ENCODE peak calls at places on chromosomes 16 and 17, in six cellular contexts. One of them, this sample, is unnamed.

GRCh38 chr17:73394523-73395450 is 83.0 kb upstream of the CDC42EP4 start:
- DNase-seq in ovary: no peak
- DNase-seq in heart right ventricle: no peak
- DNase-seq in tibial artery: no peak
- DNase-seq in brain microvascular endothelial cell: no peak
- DNase-seq in dorsolateral prefrontal cortex: no peak
- DNase-seq in this sample: no peak

GRCh38 chr16:80623376-80623775 is 82.6 kb downstream of the DYNLRB2 start:
- DNase-seq in ovary: no peak
- DNase-seq in heart right ventricle: no peak
- DNase-seq in tibial artery: no peak
- DNase-seq in brain microvascular endothelial cell: peak; percentile 43
- DNase-seq in dorsolateral prefrontal cortex: no peak
- DNase-seq in this sample: peak; percentile 25

GRCh38 chr16:84084570-84085270 is 32.0 kb downstream of the MBTPS1 start:
- DNase-seq in ovary: peak; percentile 64
- DNase-seq in heart right ventricle: peak; percentile 43
- DNase-seq in tibial artery: no peak
- DNase-seq in brain microvascular endothelial cell: peak; percentile 43
- DNase-seq in dorsolateral prefrontal cortex: no peak
- DNase-seq in this sample: peak; percentile 64

GRCh38 chr16:87418644-87419043 is 26.5 kb downstream of the MAP1LC3B start:
- DNase-seq in ovary: no peak
- DNase-seq in heart right ventricle: no peak
- DNase-seq in tibial artery: no peak
- DNase-seq in brain microvascular endothelial cell: no peak
- DNase-seq in dorsolateral prefrontal cortex: no peak
- DNase-seq in this sample: no peak

GRCh38 chr17:29102046-29102445 is 59.1 kb downstream of the PIPOX start:
- DNase-seq in ovary: no peak
- DNase-seq in heart right ventricle: no peak
- DNase-seq in tibial artery: no peak
- DNase-seq in brain microvascular endothelial cell: no peak
- DNase-seq in dorsolateral prefrontal cortex: no peak
- DNase-seq in this sample: no peak

GRCh38 chr17:49132699-49133364 is at the start of gene B4GALNT2:
- DNase-seq in ovary: no peak
- DNase-seq in heart right ventricle: no peak
- DNase-seq in tibial artery: no peak
- DNase-seq in brain microvascular endothelial cell: no peak
- DNase-seq in dorsolateral prefrontal cortex: no peak
- DNase-seq in this sample: no peak

GRCh38 chr16:86016201-86016965 is 117.4 kb downstream of the IRF8 start:
- DNase-seq in ovary: no peak
- DNase-seq in heart right ventricle: no peak
- DNase-seq in tibial artery: peak; percentile 38
- DNase-seq in brain microvascular endothelial cell: peak; percentile 34
- DNase-seq in dorsolateral prefrontal cortex: no peak
- DNase-seq in this sample: peak; percentile 49

GRCh38 chr17:72985882-72986720 is 106.4 kb downstream of the SLC39A11 start:
- DNase-seq in ovary: no peak
- DNase-seq in heart right ventricle: peak; percentile 30
- DNase-seq in tibial artery: peak; percentile 70
- DNase-seq in brain microvascular endothelial cell: peak; percentile 74
- DNase-seq in dorsolateral prefrontal cortex: peak; percentile 74
- DNase-seq in this sample: peak; percentile 67

GRCh38 chr16:86372193-86372592 is 138.1 kb upstream of the FOXF1 start:
- DNase-seq in ovary: no peak
- DNase-seq in heart right ventricle: no peak
- DNase-seq in tibial artery: no peak
- DNase-seq in brain microvascular endothelial cell: no peak
- DNase-seq in dorsolateral prefrontal cortex: no peak
- DNase-seq in this sample: no peak

GRCh38 chr17:82003411-82004381 is 19.0 kb downstream of the CENPX start:
- DNase-seq in ovary: peak; percentile 80
- DNase-seq in heart right ventricle: peak; percentile 48
- DNase-seq in tibial artery: peak; percentile 96
- DNase-seq in brain microvascular endothelial cell: peak; percentile 93
- DNase-seq in dorsolateral prefrontal cortex: no peak
- DNase-seq in this sample: peak; percentile 97

GRCh38 chr16:84970447-84971127 is 40.7 kb downstream of the ZDHHC7 start:
- DNase-seq in ovary: peak; percentile 88
- DNase-seq in heart right ventricle: peak; percentile 86
- DNase-seq in tibial artery: peak; percentile 90
- DNase-seq in brain microvascular endothelial cell: peak; percentile 63
- DNase-seq in dorsolateral prefrontal cortex: peak; percentile 79
- DNase-seq in this sample: peak; percentile 75

GRCh38 chr17:6823011-6823442 is 8.5 kb downstream of the TEKT1 start:
- DNase-seq in ovary: no peak
- DNase-seq in heart right ventricle: no peak
- DNase-seq in tibial artery: no peak
- DNase-seq in brain microvascular endothelial cell: no peak
- DNase-seq in dorsolateral prefrontal cortex: no peak
- DNase-seq in this sample: peak; percentile 34

GRCh38 chr17:65163990-65164495 is 26.9 kb downstream of the RGS9 start:
- DNase-seq in ovary: no peak
- DNase-seq in heart right ventricle: no peak
- DNase-seq in tibial artery: no peak
- DNase-seq in brain microvascular endothelial cell: peak; percentile 70
- DNase-seq in dorsolateral prefrontal cortex: no peak
- DNase-seq in this sample: peak; percentile 7

GRCh38 chr17:50834786-50835562 is 412 bp upstream of the WFIKKN2 start:
- DNase-seq in ovary: peak; percentile 95
- DNase-seq in heart right ventricle: no peak
- DNase-seq in tibial artery: peak; percentile 57
- DNase-seq in brain microvascular endothelial cell: peak; percentile 45
- DNase-seq in dorsolateral prefrontal cortex: no peak
- DNase-seq in this sample: peak; percentile 44
- H3K4me3 ChIP-seq in ovary: peak overlapping the region; percentile 31
- H3K4me3 ChIP-seq in heart right ventricle: peak overlapping the region; percentile 39
- H3K4me3 ChIP-seq in tibial artery: peak overlapping the region; percentile 38
- H3K4me3 ChIP-seq in brain microvascular endothelial cell: peak overlapping the region; percentile 41
- H3K4me3 ChIP-seq in dorsolateral prefrontal cortex: peak overlapping the region; percentile 20
- H3K4me3 ChIP-seq in this sample: peak overlapping the region; percentile 5

GRCh38 chr17:40956401-40957254 is 10.1 kb downstream of the KRT39 start:
- DNase-seq in ovary: no peak
- DNase-seq in heart right ventricle: no peak
- DNase-seq in tibial artery: no peak
- DNase-seq in brain microvascular endothelial cell: peak; percentile 98
- DNase-seq in dorsolateral prefrontal cortex: no peak
- DNase-seq in this sample: peak; percentile 96
- TF ChIP-seq CTCF in ovary: no peak
- TF ChIP-seq CTCF in heart right ventricle: no peak
- TF ChIP-seq CTCF in tibial artery: no peak
- TF ChIP-seq CTCF in brain microvascular endothelial cell: no peak
- TF ChIP-seq CTCF in dorsolateral prefrontal cortex: no peak
- TF ChIP-seq CTCF in this sample: no peak

GRCh38 chr17:4788159-4788806 is 481 bp upstream of the GLTPD2 start:
- DNase-seq in ovary: no peak
- DNase-seq in heart right ventricle: no peak
- DNase-seq in tibial artery: no peak
- DNase-seq in brain microvascular endothelial cell: no peak
- DNase-seq in dorsolateral prefrontal cortex: no peak
- DNase-seq in this sample: no peak

GRCh38 chr17:4786516-4786915 is 352 bp upstream of the VMO1 start:
- DNase-seq in ovary: no peak
- DNase-seq in heart right ventricle: no peak
- DNase-seq in tibial artery: no peak
- DNase-seq in brain microvascular endothelial cell: no peak
- DNase-seq in dorsolateral prefrontal cortex: no peak
- DNase-seq in this sample: no peak

GRCh38 chr17:4788807-4789700 is at the start of gene GLTPD2:
- DNase-seq in ovary: peak; percentile 49
- DNase-seq in heart right ventricle: no peak
- DNase-seq in tibial artery: no peak
- DNase-seq in brain microvascular endothelial cell: no peak
- DNase-seq in dorsolateral prefrontal cortex: peak; percentile 51
- DNase-seq in this sample: no peak

GRCh38 chr17:4785311-4786110 is 653 bp downstream of the VMO1 start:
- DNase-seq in ovary: no peak
- DNase-seq in heart right ventricle: no peak
- DNase-seq in tibial artery: no peak
- DNase-seq in brain microvascular endothelial cell: no peak
- DNase-seq in dorsolateral prefrontal cortex: no peak
- DNase-seq in this sample: no peak

DNA sequence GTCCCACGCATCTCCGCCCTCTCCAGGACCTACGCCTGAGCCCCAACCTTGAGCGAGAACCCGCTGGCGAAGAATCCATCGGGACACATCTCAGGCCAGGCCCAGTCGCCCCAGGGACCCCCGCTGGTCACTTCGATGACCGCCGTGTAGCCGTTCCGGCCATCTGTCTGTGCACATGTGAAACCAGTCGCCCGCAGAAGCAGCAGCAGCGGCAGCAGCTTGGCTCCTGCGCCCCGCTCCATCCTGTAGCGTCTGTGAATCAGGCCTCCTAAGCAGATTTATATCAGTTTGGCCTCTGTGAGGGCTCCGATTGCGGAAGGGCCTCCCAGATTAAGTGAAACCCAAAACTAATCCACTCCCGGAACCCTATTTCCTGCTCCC is at the start of gene VMO1:
- DNase-seq in ovary: no peak
- DNase-seq in heart right ventricle: peak; percentile 32
- DNase-seq in tibial artery: no peak
- DNase-seq in brain microvascular endothelial cell: peak; percentile 7
- DNase-seq in dorsolateral prefrontal cortex: peak; percentile 47
- DNase-seq in this sample: no peak
- H3K4me3 ChIP-seq in ovary: peak within 1 kb of the TSS; percentile 25
- H3K4me3 ChIP-seq in heart right ventricle: peak within 1 kb of the TSS; percentile 47
- H3K4me3 ChIP-seq in tibial artery: peak within 1 kb of the TSS; percentile 9
- H3K4me3 ChIP-seq in brain microvascular endothelial cell: peak within 1 kb of the TSS; percentile 15
- H3K4me3 ChIP-seq in dorsolateral prefrontal cortex: peak within 1 kb of the TSS; percentile 42
- H3K4me3 ChIP-seq in this sample: no peak within 1 kb of the TSS

GRCh38 chr17:41894791-41895331 is 23.9 kb downstream of the ACLY start:
- DNase-seq in ovary: peak; percentile 43
- DNase-seq in heart right ventricle: no peak
- DNase-seq in tibial artery: no peak
- DNase-seq in brain microvascular endothelial cell: peak; percentile 55
- DNase-seq in dorsolateral prefrontal cortex: no peak
- DNase-seq in this sample: peak; percentile 88

GRCh38 chr17:41893384-41893783 is 25.4 kb downstream of the ACLY start:
- DNase-seq in ovary: no peak
- DNase-seq in heart right ventricle: no peak
- DNase-seq in tibial artery: no peak
- DNase-seq in brain microvascular endothelial cell: no peak
- DNase-seq in dorsolateral prefrontal cortex: no peak
- DNase-seq in this sample: no peak

GRCh38 chr17:41895617-41896016 is 23.1 kb downstream of the ACLY start:
- DNase-seq in ovary: peak; percentile 62
- DNase-seq in heart right ventricle: no peak
- DNase-seq in tibial artery: no peak
- DNase-seq in brain microvascular endothelial cell: no peak
- DNase-seq in dorsolateral prefrontal cortex: no peak
- DNase-seq in this sample: peak; percentile 19

GRCh38 chr17:41891135-41892065 is 26.2 kb upstream of the KLHL11 start:
- DNase-seq in ovary: no peak
- DNase-seq in heart right ventricle: no peak
- DNase-seq in tibial artery: no peak
- DNase-seq in brain microvascular endothelial cell: no peak
- DNase-seq in dorsolateral prefrontal cortex: no peak
- DNase-seq in this sample: no peak

GRCh38 chr17:41896726-41897125 is 22.0 kb downstream of the ACLY start:
- DNase-seq in ovary: no peak
- DNase-seq in heart right ventricle: no peak
- DNase-seq in tibial artery: no peak
- DNase-seq in brain microvascular endothelial cell: no peak
- DNase-seq in dorsolateral prefrontal cortex: no peak
- DNase-seq in this sample: no peak
- TF ChIP-seq CTCF in ovary: no peak
- TF ChIP-seq CTCF in heart right ventricle: no peak
- TF ChIP-seq CTCF in tibial artery: no peak
- TF ChIP-seq CTCF in brain microvascular endothelial cell: peak; percentile 17
- TF ChIP-seq CTCF in dorsolateral prefrontal cortex: no peak
- TF ChIP-seq CTCF in this sample: no peak

GRCh38 chr16:89565506-89566372 is 5.3 kb downstream of the RPL13 start:
- DNase-seq in ovary: peak; percentile 66
- DNase-seq in heart right ventricle: peak; percentile 58
- DNase-seq in tibial artery: no peak
- DNase-seq in brain microvascular endothelial cell: peak; percentile 37
- DNase-seq in dorsolateral prefrontal cortex: no peak
- DNase-seq in this sample: peak; percentile 43
- H3K4me3 ChIP-seq in ovary: no peak overlapping the region
- H3K4me3 ChIP-seq in heart right ventricle: peak overlapping the region; percentile 25
- H3K4me3 ChIP-seq in tibial artery: peak overlapping the region; percentile 19
- H3K4me3 ChIP-seq in brain microvascular endothelial cell: peak overlapping the region; percentile 12
- H3K4me3 ChIP-seq in dorsolateral prefrontal cortex: no peak overlapping the region
- H3K4me3 ChIP-seq in this sample: peak overlapping the region; percentile 12

GRCh38 chr16:8936421-8936820 is 27.3 kb downstream of the USP7 start:
- DNase-seq in ovary: no peak
- DNase-seq in heart right ventricle: no peak
- DNase-seq in tibial artery: no peak
- DNase-seq in brain microvascular endothelial cell: peak; percentile 65
- DNase-seq in dorsolateral prefrontal cortex: no peak
- DNase-seq in this sample: peak; percentile 63

GRCh38 chr16:8937803-8938202 is 25.9 kb downstream of the USP7 start:
- DNase-seq in ovary: no peak
- DNase-seq in heart right ventricle: no peak
- DNase-seq in tibial artery: no peak
- DNase-seq in brain microvascular endothelial cell: no peak
- DNase-seq in dorsolateral prefrontal cortex: no peak
- DNase-seq in this sample: no peak

GRCh38 chr16:8931864-8932263 is 31.8 kb downstream of the USP7 start:
- DNase-seq in ovary: peak; percentile 74
- DNase-seq in heart right ventricle: peak; percentile 44
- DNase-seq in tibial artery: no peak
- DNase-seq in brain microvascular endothelial cell: peak; percentile 37
- DNase-seq in dorsolateral prefrontal cortex: no peak
- DNase-seq in this sample: peak; percentile 58

GRCh38 chr16:8934601-8935000 is 29.1 kb downstream of the USP7 start:
- DNase-seq in ovary: no peak
- DNase-seq in heart right ventricle: no peak
- DNase-seq in tibial artery: no peak
- DNase-seq in brain microvascular endothelial cell: no peak
- DNase-seq in dorsolateral prefrontal cortex: no peak
- DNase-seq in this sample: no peak

DNA sequence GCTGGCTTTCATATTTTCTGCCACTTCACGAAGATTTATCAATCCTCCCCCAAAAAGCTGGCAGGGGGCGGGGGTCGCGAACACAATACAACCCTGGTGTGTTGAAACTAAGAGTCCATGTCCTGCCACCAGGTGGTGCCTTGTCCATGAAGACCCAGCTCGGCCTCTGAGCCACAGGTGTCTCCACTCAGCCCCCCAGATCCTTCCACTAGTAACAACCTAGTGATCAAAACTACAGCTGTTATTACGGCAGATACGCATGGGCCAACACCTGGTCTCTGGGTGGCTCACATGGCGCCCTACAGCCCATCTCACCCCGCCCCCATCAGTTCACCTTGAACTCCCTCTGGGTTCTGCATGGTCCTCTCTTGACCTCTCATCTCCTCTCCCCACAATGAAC is 27.7 kb downstream of the USP7 start:
- DNase-seq in ovary: no peak
- DNase-seq in heart right ventricle: no peak
- DNase-seq in tibial artery: no peak
- DNase-seq in brain microvascular endothelial cell: no peak
- DNase-seq in dorsolateral prefrontal cortex: no peak
- DNase-seq in this sample: no peak
- TF ChIP-seq CTCF in ovary: no peak
- TF ChIP-seq CTCF in heart right ventricle: no peak
- TF ChIP-seq CTCF in tibial artery: no peak
- TF ChIP-seq CTCF in brain microvascular endothelial cell: peak; percentile 42
- TF ChIP-seq CTCF in dorsolateral prefrontal cortex: no peak
- TF ChIP-seq CTCF in this sample: peak; percentile 30

This sample was measured in astrocyte of the spinal cord.